ENCODE peak calls at places on chromosomes 3 and 15, in seven cellular contexts. One of them, this sample, is unnamed.
A peak's percentile ranks its signal among the peaks of the same experiment; 100 is the strongest.

GRCh38 chr3:171192176-171192854 is 165.8 kb upstream of the SLC2A2 start:
- DNase-seq in trophoblast cell: peak; percentile 43
- DNase-seq in H1: no peak
- DNase-seq in mesenchymal stem cell: peak; percentile 85
- DNase-seq in H9: no peak
- DNase-seq in IMR-90: peak; percentile 94
- DNase-seq in neuronal stem cell: no peak
- DNase-seq in this sample: peak; percentile 51

GRCh38 chr15:20341901-20342605 is 199.5 kb downstream of the GOLGA6L6 start:
- DNase-seq in trophoblast cell: peak; percentile 42
- DNase-seq in H1: no peak
- DNase-seq in mesenchymal stem cell: no peak
- DNase-seq in H9: peak; percentile 83
- DNase-seq in IMR-90: no peak
- DNase-seq in neuronal stem cell: no peak
- DNase-seq in this sample: no peak

GRCh38 chr3:13851997-13852637 is 27.8 kb downstream of the WNT7A start:
- DNase-seq in trophoblast cell: no peak
- DNase-seq in H1: no peak
- DNase-seq in mesenchymal stem cell: no peak
- DNase-seq in H9: no peak
- DNase-seq in IMR-90: no peak
- DNase-seq in neuronal stem cell: no peak
- DNase-seq in this sample: no peak

GRCh38 chr15:27492021-27492621 is 521.1 kb downstream of the GABRG3 start:
- DNase-seq in trophoblast cell: no peak
- DNase-seq in H1: no peak
- DNase-seq in mesenchymal stem cell: no peak
- DNase-seq in H9: no peak
- DNase-seq in IMR-90: peak; percentile 1
- DNase-seq in neuronal stem cell: peak; percentile 71
- DNase-seq in this sample: peak; percentile 23

GRCh38 chr3:23455084-23455483 is 252.0 kb downstream of the UBE2E2 start:
- DNase-seq in trophoblast cell: no peak
- DNase-seq in H1: no peak
- DNase-seq in mesenchymal stem cell: peak; percentile 56
- DNase-seq in H9: no peak
- DNase-seq in IMR-90: peak; percentile 89
- DNase-seq in neuronal stem cell: no peak
- DNase-seq in this sample: no peak

GRCh38 chr3:172102123-172102882 is 62.9 kb downstream of the FNDC3B start:
- DNase-seq in trophoblast cell: no peak
- DNase-seq in H1: no peak
- DNase-seq in mesenchymal stem cell: no peak
- DNase-seq in H9: no peak
- DNase-seq in IMR-90: no peak
- DNase-seq in neuronal stem cell: no peak
- DNase-seq in this sample: no peak

GRCh38 chr3:49656541-49657112 is 17.5 kb upstream of the APEH start:
- DNase-seq in trophoblast cell: no peak
- DNase-seq in H1: no peak
- DNase-seq in mesenchymal stem cell: no peak
- DNase-seq in H9: no peak
- DNase-seq in IMR-90: no peak
- DNase-seq in neuronal stem cell: no peak
- DNase-seq in this sample: no peak

GRCh38 chr3:53772562-53773329 is 73.5 kb downstream of the CHDH start:
- DNase-seq in trophoblast cell: peak; percentile 20
- DNase-seq in H1: no peak
- DNase-seq in mesenchymal stem cell: no peak
- DNase-seq in H9: no peak
- DNase-seq in IMR-90: peak; percentile 27
- DNase-seq in neuronal stem cell: no peak
- DNase-seq in this sample: no peak

GRCh38 chr15:77784361-77785292 is 151.9 kb upstream of the LINGO1 start:
- DNase-seq in trophoblast cell: no peak
- DNase-seq in H1: peak; percentile 88
- DNase-seq in mesenchymal stem cell: peak; percentile 16
- DNase-seq in H9: peak; percentile 70
- DNase-seq in IMR-90: no peak
- DNase-seq in neuronal stem cell: no peak
- DNase-seq in this sample: peak; percentile 59

GRCh38 chr3:73665317-73665716 is 40.6 kb upstream of the PDZRN3 start:
- DNase-seq in trophoblast cell: no peak
- DNase-seq in H1: no peak
- DNase-seq in mesenchymal stem cell: no peak
- DNase-seq in H9: no peak
- DNase-seq in IMR-90: no peak
- DNase-seq in neuronal stem cell: no peak
- DNase-seq in this sample: no peak

GRCh38 chr3:73667889-73668288 is 43.1 kb upstream of the PDZRN3 start:
- DNase-seq in trophoblast cell: no peak
- DNase-seq in H1: no peak
- DNase-seq in mesenchymal stem cell: no peak
- DNase-seq in H9: no peak
- DNase-seq in IMR-90: no peak
- DNase-seq in neuronal stem cell: no peak
- DNase-seq in this sample: no peak

GRCh38 chr3:73664389-73664788 is 39.6 kb upstream of the PDZRN3 start:
- DNase-seq in trophoblast cell: no peak
- DNase-seq in H1: no peak
- DNase-seq in mesenchymal stem cell: no peak
- DNase-seq in H9: no peak
- DNase-seq in IMR-90: no peak
- DNase-seq in neuronal stem cell: no peak
- DNase-seq in this sample: no peak

GRCh38 chr3:73668366-73668765 is 43.6 kb upstream of the PDZRN3 start:
- DNase-seq in trophoblast cell: no peak
- DNase-seq in H1: no peak
- DNase-seq in mesenchymal stem cell: no peak
- DNase-seq in H9: no peak
- DNase-seq in IMR-90: no peak
- DNase-seq in neuronal stem cell: no peak
- DNase-seq in this sample: no peak

GRCh38 chr3:73669268-73669667 is 44.5 kb upstream of the PDZRN3 start:
- DNase-seq in trophoblast cell: peak; percentile 9
- DNase-seq in H1: no peak
- DNase-seq in mesenchymal stem cell: peak; percentile 20
- DNase-seq in H9: no peak
- DNase-seq in IMR-90: peak; percentile 81
- DNase-seq in neuronal stem cell: no peak
- DNase-seq in this sample: no peak
- H2BK120ac ChIP-seq in trophoblast cell: no peak overlapping the region
- H2BK120ac ChIP-seq in H1: peak overlapping the region; percentile 52
- H2BK120ac ChIP-seq in mesenchymal stem cell: no peak overlapping the region
- H2BK120ac ChIP-seq in H9: no peak overlapping the region
- H2BK120ac ChIP-seq in IMR-90: no peak overlapping the region
- H2BK120ac ChIP-seq in neuronal stem cell: no peak overlapping the region
- H2BK120ac ChIP-seq in this sample: no peak overlapping the region

DNA sequence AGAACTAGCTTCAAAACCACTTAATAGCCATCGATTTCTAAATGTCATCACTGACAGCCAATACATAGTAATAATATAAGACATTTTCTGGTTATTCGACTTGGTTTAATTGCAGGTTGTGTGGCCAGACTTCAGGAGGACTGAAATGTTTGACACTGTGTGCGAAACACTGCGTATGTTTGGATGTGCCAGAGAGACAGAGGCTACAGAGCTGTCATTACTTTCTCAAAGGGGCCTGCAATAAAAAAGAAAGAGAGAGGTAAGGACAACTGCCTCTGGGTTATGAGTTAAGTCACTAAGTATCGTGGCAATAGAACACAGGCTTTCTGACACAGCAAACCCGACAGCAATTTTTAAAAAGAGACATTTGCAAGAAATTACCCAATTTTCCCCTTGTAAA is 882 bp downstream of the LMOD3 start:
- DNase-seq in trophoblast cell: no peak
- DNase-seq in H1: no peak
- DNase-seq in mesenchymal stem cell: no peak
- DNase-seq in H9: no peak
- DNase-seq in IMR-90: no peak
- DNase-seq in neuronal stem cell: no peak
- DNase-seq in this sample: no peak
- H3K4me2 ChIP-seq in trophoblast cell: no peak overlapping the region
- H3K4me2 ChIP-seq in H1: no peak overlapping the region
- H3K4me2 ChIP-seq in mesenchymal stem cell: no peak overlapping the region
- H3K4me2 ChIP-seq in H9: no peak overlapping the region
- H3K4me2 ChIP-seq in IMR-90: no peak overlapping the region
- H3K4me2 ChIP-seq in neuronal stem cell: no peak overlapping the region
- H3K4me2 ChIP-seq in this sample: no peak overlapping the region

DNA sequence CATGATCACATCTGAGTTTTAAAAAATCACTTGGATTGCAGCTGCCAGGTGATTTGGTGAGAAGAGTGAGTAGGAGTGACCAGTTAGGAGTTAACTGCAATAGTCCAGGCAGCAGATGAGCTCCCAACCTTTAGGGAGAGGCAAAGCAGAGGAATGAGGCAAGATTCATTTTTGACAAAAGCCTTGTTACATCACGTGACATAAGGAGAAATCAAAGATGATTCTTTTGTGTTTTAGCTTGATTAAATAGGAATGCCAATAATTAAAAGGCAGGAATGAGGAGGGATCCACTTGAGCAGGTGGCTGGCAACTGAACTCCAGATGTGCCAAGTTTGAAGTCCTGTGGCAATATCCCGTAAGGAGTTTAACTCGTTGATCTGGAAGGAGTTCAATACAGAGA is 2.5 kb downstream of the GATM start:
- DNase-seq in trophoblast cell: no peak
- DNase-seq in H1: no peak
- DNase-seq in mesenchymal stem cell: no peak
- DNase-seq in H9: no peak
- DNase-seq in IMR-90: no peak
- DNase-seq in neuronal stem cell: no peak
- DNase-seq in this sample: no peak
- H3K27me3 ChIP-seq in trophoblast cell: peaks cover 24% of the 10 kb centered on the region
- H3K27me3 ChIP-seq in H1: peaks cover 36% of the 10 kb centered on the region
- H3K27me3 ChIP-seq in mesenchymal stem cell: peaks cover 54% of the 10 kb centered on the region
- H3K27me3 ChIP-seq in H9: peaks cover 17% of the 10 kb centered on the region
- H3K27me3 ChIP-seq in IMR-90: peaks cover 48% of the 10 kb centered on the region
- H3K27me3 ChIP-seq in neuronal stem cell: peaks cover 29% of the 10 kb centered on the region
- H3K27me3 ChIP-seq in this sample: peaks cover 8% of the 10 kb centered on the region

DNA sequence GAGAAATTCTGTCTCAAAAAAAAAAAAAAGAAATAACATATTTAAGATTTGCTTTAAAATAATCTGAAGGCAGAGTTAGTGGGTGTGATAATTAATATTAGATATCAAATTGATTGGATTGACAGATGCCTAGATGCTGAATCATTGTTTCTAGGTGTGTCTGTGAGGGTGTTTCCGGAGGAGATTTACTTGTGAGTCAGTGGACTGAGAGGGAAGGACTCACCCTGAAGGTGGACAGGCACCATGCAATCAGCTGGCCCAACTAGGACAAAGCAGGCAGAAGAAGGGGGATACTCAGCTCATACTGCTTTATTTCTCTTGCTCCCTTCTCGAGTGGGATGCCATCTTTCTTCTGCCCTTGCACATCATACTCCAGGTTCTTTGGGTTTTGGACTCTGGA is 16.7 kb upstream of the RPL24 start:
- DNase-seq in trophoblast cell: peak; percentile 56
- DNase-seq in H1: no peak
- DNase-seq in mesenchymal stem cell: no peak
- DNase-seq in H9: no peak
- DNase-seq in IMR-90: no peak
- DNase-seq in neuronal stem cell: no peak
- DNase-seq in this sample: no peak
- H2BK120ac ChIP-seq in trophoblast cell: no peak overlapping the region
- H2BK120ac ChIP-seq in H1: no peak overlapping the region
- H2BK120ac ChIP-seq in mesenchymal stem cell: no peak overlapping the region
- H2BK120ac ChIP-seq in H9: no peak overlapping the region
- H2BK120ac ChIP-seq in IMR-90: no peak overlapping the region
- H2BK120ac ChIP-seq in neuronal stem cell: no peak overlapping the region
- H2BK120ac ChIP-seq in this sample: no peak overlapping the region

GRCh38 chr3:32003380-32003779 is 21.8 kb downstream of the ZNF860 start:
- DNase-seq in trophoblast cell: no peak
- DNase-seq in H1: no peak
- DNase-seq in mesenchymal stem cell: no peak
- DNase-seq in H9: no peak
- DNase-seq in IMR-90: no peak
- DNase-seq in neuronal stem cell: no peak
- DNase-seq in this sample: no peak
- H3K4me2 ChIP-seq in trophoblast cell: no peak overlapping the region
- H3K4me2 ChIP-seq in H1: peak overlapping the region; percentile 5
- H3K4me2 ChIP-seq in mesenchymal stem cell: no peak overlapping the region
- H3K4me2 ChIP-seq in H9: no peak overlapping the region
- H3K4me2 ChIP-seq in IMR-90: no peak overlapping the region
- H3K4me2 ChIP-seq in neuronal stem cell: no peak overlapping the region
- H3K4me2 ChIP-seq in this sample: no peak overlapping the region

GRCh38 chr3:136844726-136845125 is 17.3 kb upstream of the NCK1 start:
- DNase-seq in trophoblast cell: no peak
- DNase-seq in H1: no peak
- DNase-seq in mesenchymal stem cell: no peak
- DNase-seq in H9: no peak
- DNase-seq in IMR-90: no peak
- DNase-seq in neuronal stem cell: no peak
- DNase-seq in this sample: no peak
- H3K27me3 ChIP-seq in trophoblast cell: no peaks in the 10 kb centered on the region
- H3K27me3 ChIP-seq in H1: no peaks in the 10 kb centered on the region
- H3K27me3 ChIP-seq in mesenchymal stem cell: no peaks in the 10 kb centered on the region
- H3K27me3 ChIP-seq in H9: no peaks in the 10 kb centered on the region
- H3K27me3 ChIP-seq in IMR-90: no peaks in the 10 kb centered on the region
- H3K27me3 ChIP-seq in neuronal stem cell: no peaks in the 10 kb centered on the region
- H3K27me3 ChIP-seq in this sample: no peaks in the 10 kb centered on the region

GRCh38 chr3:180707921-180708320 is 28.6 kb upstream of the CCDC39 start:
- DNase-seq in trophoblast cell: no peak
- DNase-seq in H1: no peak
- DNase-seq in mesenchymal stem cell: no peak
- DNase-seq in H9: no peak
- DNase-seq in IMR-90: no peak
- DNase-seq in neuronal stem cell: no peak
- DNase-seq in this sample: no peak
- H2BK120ac ChIP-seq in trophoblast cell: no peak overlapping the region
- H2BK120ac ChIP-seq in H1: no peak overlapping the region
- H2BK120ac ChIP-seq in mesenchymal stem cell: no peak overlapping the region
- H2BK120ac ChIP-seq in H9: no peak overlapping the region
- H2BK120ac ChIP-seq in IMR-90: no peak overlapping the region
- H2BK120ac ChIP-seq in neuronal stem cell: no peak overlapping the region
- H2BK120ac ChIP-seq in this sample: no peak overlapping the region